ENCODE peak calls at places on chromosomes 16 and 17, in seven cellular contexts. Q, P, M, Y, W, O and T are unnamed samples.

GRCh38 chr17:39144414-39144813 is 7.0 kb downstream of the PLXDC1 start:
- DNase-seq in Q (no peak), M (no peak), O (no peak), P (no peak), W (peak; percentile 62), Y (no peak), T (no peak)

GRCh38 chr16:4344659-4345438 is 6.3 kb downstream of the PAM16 start:
- DNase-seq in O (no peak), P (no peak), W (no peak), Y (no peak), M (no peak), Q (no peak), T (no peak)

GRCh38 chr17:2054740-2055493 is at the start of gene HIC1:
- DNase-seq in Q (peak; percentile 65), O (peak; percentile 88), W (peak; percentile 69), P (no peak), M (peak; percentile 90), Y (peak; percentile 76), T (no peak)

GRCh38 chr16:67661101-67661661 is 421 bp downstream of the PARD6A start:
- DNase-seq in Y (no peak), W (no peak), P (no peak), M (peak; percentile 90), Q (no peak), O (peak; percentile 85), T (no peak)

GRCh38 chr17:78391843-78392242 is 13.4 kb downstream of the PGS1 start:
- DNase-seq in P (no peak), O (no peak), W (peak; percentile 67), M (no peak), Q (no peak), Y (no peak), T (no peak)

GRCh38 chr17:74464730-74465377 is 1.6 kb upstream of the CD300A start:
- DNase-seq in M (no peak), Q (no peak), P (no peak), W (no peak), O (no peak), Y (no peak), T (no peak)

GRCh38 chr16:61243954-61244353 is 792.3 kb downstream of the CDH8 start:
- DNase-seq in Q (no peak), P (no peak), O (no peak), W (no peak), Y (no peak), M (no peak), T (no peak)

GRCh38 chr17:32567086-32567485 is 80.3 kb downstream of the CDK5R1 start:
- DNase-seq in P (no peak), Q (no peak), Y (no peak), O (no peak), W (no peak), M (no peak), T (no peak)

GRCh38 chr17:12070561-12070960 is 49.9 kb downstream of the MAP2K4 start:
- DNase-seq in P (no peak), M (no peak), Q (no peak), O (no peak), W (peak; percentile 75), Y (no peak), T (no peak)

GRCh38 chr17:76667786-76668453 is 24.4 kb upstream of the ST6GALNAC1 start:
- DNase-seq in P (no peak), M (no peak), Q (no peak), W (no peak), O (no peak), Y (no peak), T (no peak)

GRCh38 chr16:66961065-66961744 is at the start of gene CES3:
- DNase-seq in W (peak; percentile 55), Q (no peak), O (peak; percentile 90), P (no peak), Y (peak; percentile 41), M (peak; percentile 91), T (no peak)